ENCODE peak calls at places on chromosomes 16 and 17, in six cellular contexts. One of them, this sample, is unnamed.
A peak's percentile ranks its signal among the peaks of the same experiment; 100 is the strongest.

GRCh38 chr16:89308391-89309333 is 91.2 kb downstream of the ZNF778 start:
- DNase-seq in A549: no peak
- DNase-seq in dorsolateral prefrontal cortex: no peak
- DNase-seq in adrenal gland: no peak
- DNase-seq in fibroblast of lung: no peak
- DNase-seq in HepG2: no peak
- DNase-seq in this sample: no peak

GRCh38 chr16:72921620-72922019 is 126.3 kb downstream of the ZFHX3 start:
- DNase-seq in A549: no peak
- DNase-seq in dorsolateral prefrontal cortex: peak; percentile 32
- DNase-seq in adrenal gland: peak; percentile 82
- DNase-seq in fibroblast of lung: peak; percentile 72
- DNase-seq in HepG2: no peak
- DNase-seq in this sample: no peak

GRCh38 chr17:40018211-40019121 is 3.2 kb downstream of the CSF3 start:
- DNase-seq in A549: no peak
- DNase-seq in dorsolateral prefrontal cortex: no peak
- DNase-seq in adrenal gland: peak; percentile 59
- DNase-seq in fibroblast of lung: peak; percentile 47
- DNase-seq in HepG2: no peak
- DNase-seq in this sample: no peak

GRCh38 chr16:21554795-21555585 is 44.4 kb upstream of the METTL9 start:
- DNase-seq in A549: peak; percentile 74
- DNase-seq in dorsolateral prefrontal cortex: peak; percentile 93
- DNase-seq in adrenal gland: peak; percentile 81
- DNase-seq in fibroblast of lung: peak; percentile 57
- DNase-seq in HepG2: peak; percentile 83
- DNase-seq in this sample: peak; percentile 89

GRCh38 chr17:74288785-74289184 is 14.8 kb downstream of the DNAI2 start:
- DNase-seq in A549: no peak
- DNase-seq in dorsolateral prefrontal cortex: no peak
- DNase-seq in adrenal gland: no peak
- DNase-seq in fibroblast of lung: no peak
- DNase-seq in HepG2: no peak
- DNase-seq in this sample: no peak

GRCh38 chr16:76932541-76933211 is 258.3 kb upstream of the MON1B start:
- DNase-seq in A549: no peak
- DNase-seq in dorsolateral prefrontal cortex: no peak
- DNase-seq in adrenal gland: no peak
- DNase-seq in fibroblast of lung: peak; percentile 57
- DNase-seq in HepG2: no peak
- DNase-seq in this sample: no peak

GRCh38 chr16:89188064-89188441 is 12.3 kb downstream of the SLC22A31 start:
- DNase-seq in A549: no peak
- DNase-seq in dorsolateral prefrontal cortex: no peak
- DNase-seq in adrenal gland: no peak
- DNase-seq in fibroblast of lung: no peak
- DNase-seq in HepG2: no peak
- DNase-seq in this sample: no peak

GRCh38 chr16:27156531-27156930 is 46.8 kb upstream of the KDM8 start:
- DNase-seq in A549: no peak
- DNase-seq in dorsolateral prefrontal cortex: no peak
- DNase-seq in adrenal gland: no peak
- DNase-seq in fibroblast of lung: no peak
- DNase-seq in HepG2: no peak
- DNase-seq in this sample: no peak

GRCh38 chr17:40561871-40562611 is 3.2 kb downstream of the CCR7 start:
- DNase-seq in A549: no peak
- DNase-seq in dorsolateral prefrontal cortex: no peak
- DNase-seq in adrenal gland: no peak
- DNase-seq in fibroblast of lung: no peak
- DNase-seq in HepG2: no peak
- DNase-seq in this sample: no peak

GRCh38 chr16:76942089-76942488 is 248.9 kb upstream of the MON1B start:
- DNase-seq in A549: no peak
- DNase-seq in dorsolateral prefrontal cortex: no peak
- DNase-seq in adrenal gland: no peak
- DNase-seq in fibroblast of lung: no peak
- DNase-seq in HepG2: no peak
- DNase-seq in this sample: no peak

GRCh38 chr17:151886-152859 is 14.8 kb downstream of the SCGB1C2 start:
- DNase-seq in A549: no peak
- DNase-seq in dorsolateral prefrontal cortex: no peak
- DNase-seq in adrenal gland: peak; percentile 39
- DNase-seq in fibroblast of lung: peak; percentile 18
- DNase-seq in HepG2: no peak
- DNase-seq in this sample: no peak

GRCh38 chr17:36149296-36149820 is 27.1 kb downstream of the TBC1D3B start:
- DNase-seq in A549: no peak
- DNase-seq in dorsolateral prefrontal cortex: no peak
- DNase-seq in adrenal gland: peak; percentile 17
- DNase-seq in fibroblast of lung: peak; percentile 68
- DNase-seq in HepG2: no peak
- DNase-seq in this sample: no peak

GRCh38 chr16:29009050-29009837 is 24.4 kb downstream of the LAT start:
- DNase-seq in A549: no peak
- DNase-seq in dorsolateral prefrontal cortex: no peak
- DNase-seq in adrenal gland: no peak
- DNase-seq in fibroblast of lung: no peak
- DNase-seq in HepG2: no peak
- DNase-seq in this sample: no peak

GRCh38 chr17:73624496-73624988 is 19.7 kb downstream of the SDK2 start:
- DNase-seq in A549: no peak
- DNase-seq in dorsolateral prefrontal cortex: no peak
- DNase-seq in adrenal gland: no peak
- DNase-seq in fibroblast of lung: no peak
- DNase-seq in HepG2: no peak
- DNase-seq in this sample: no peak

GRCh38 chr17:10198509-10199249 is at the start of gene GAS7:
- DNase-seq in A549: peak; percentile 61
- DNase-seq in dorsolateral prefrontal cortex: peak; percentile 43
- DNase-seq in adrenal gland: peak; percentile 35
- DNase-seq in fibroblast of lung: peak; percentile 8
- DNase-seq in HepG2: no peak
- DNase-seq in this sample: no peak

GRCh38 chr17:52170963-52171572 is 12.6 kb upstream of the CA10 start:
- DNase-seq in A549: peak; percentile 10
- DNase-seq in dorsolateral prefrontal cortex: no peak
- DNase-seq in adrenal gland: peak; percentile 46
- DNase-seq in fibroblast of lung: no peak
- DNase-seq in HepG2: peak; percentile 13
- DNase-seq in this sample: peak; percentile 45

GRCh38 chr17:3780986-3781385 is 20.0 kb downstream of the ITGAE start:
- DNase-seq in A549: no peak
- DNase-seq in dorsolateral prefrontal cortex: no peak
- DNase-seq in adrenal gland: no peak
- DNase-seq in fibroblast of lung: no peak
- DNase-seq in HepG2: no peak
- DNase-seq in this sample: no peak

GRCh38 chr17:37787055-37787720 is 42.3 kb upstream of the HNF1B start:
- DNase-seq in A549: peak; percentile 95
- DNase-seq in dorsolateral prefrontal cortex: no peak
- DNase-seq in adrenal gland: peak; percentile 68
- DNase-seq in fibroblast of lung: peak; percentile 72
- DNase-seq in HepG2: peak; percentile 86
- DNase-seq in this sample: no peak

GRCh38 chr16:30104492-30104891 is 8.5 kb upstream of the YPEL3 start:
- DNase-seq in A549: no peak
- DNase-seq in dorsolateral prefrontal cortex: no peak
- DNase-seq in adrenal gland: no peak
- DNase-seq in fibroblast of lung: no peak
- DNase-seq in HepG2: no peak
- DNase-seq in this sample: peak; percentile 26

GRCh38 chr17:10888858-10889257 is 51.0 kb upstream of the PIRT start:
- DNase-seq in A549: no peak
- DNase-seq in dorsolateral prefrontal cortex: no peak
- DNase-seq in adrenal gland: no peak
- DNase-seq in fibroblast of lung: no peak
- DNase-seq in HepG2: no peak
- DNase-seq in this sample: no peak

GRCh38 chr16:10729649-10730048 is 14.0 kb upstream of the NUBP1 start:
- DNase-seq in A549: peak; percentile 71
- DNase-seq in dorsolateral prefrontal cortex: no peak
- DNase-seq in adrenal gland: peak; percentile 90
- DNase-seq in fibroblast of lung: peak; percentile 64
- DNase-seq in HepG2: no peak
- DNase-seq in this sample: peak; percentile 78

GRCh38 chr16:28181557-28181914 is 30.2 kb downstream of the XPO6 start:
- DNase-seq in A549: peak; percentile 55
- DNase-seq in dorsolateral prefrontal cortex: no peak
- DNase-seq in adrenal gland: peak; percentile 75
- DNase-seq in fibroblast of lung: peak; percentile 96
- DNase-seq in HepG2: peak; percentile 88
- DNase-seq in this sample: peak; percentile 73

GRCh38 chr17:65228734-65229390 is 91.7 kb downstream of the RGS9 start:
- DNase-seq in A549: no peak
- DNase-seq in dorsolateral prefrontal cortex: no peak
- DNase-seq in adrenal gland: no peak
- DNase-seq in fibroblast of lung: peak; percentile 91
- DNase-seq in HepG2: no peak
- DNase-seq in this sample: no peak
- TF ChIP-seq CTCF in A549: no peak
- TF ChIP-seq CTCF in dorsolateral prefrontal cortex: no peak
- TF ChIP-seq CTCF in adrenal gland: no peak
- TF ChIP-seq CTCF in fibroblast of lung: no peak
- TF ChIP-seq CTCF in HepG2: no peak
- TF ChIP-seq CTCF in this sample: no peak

DNA sequence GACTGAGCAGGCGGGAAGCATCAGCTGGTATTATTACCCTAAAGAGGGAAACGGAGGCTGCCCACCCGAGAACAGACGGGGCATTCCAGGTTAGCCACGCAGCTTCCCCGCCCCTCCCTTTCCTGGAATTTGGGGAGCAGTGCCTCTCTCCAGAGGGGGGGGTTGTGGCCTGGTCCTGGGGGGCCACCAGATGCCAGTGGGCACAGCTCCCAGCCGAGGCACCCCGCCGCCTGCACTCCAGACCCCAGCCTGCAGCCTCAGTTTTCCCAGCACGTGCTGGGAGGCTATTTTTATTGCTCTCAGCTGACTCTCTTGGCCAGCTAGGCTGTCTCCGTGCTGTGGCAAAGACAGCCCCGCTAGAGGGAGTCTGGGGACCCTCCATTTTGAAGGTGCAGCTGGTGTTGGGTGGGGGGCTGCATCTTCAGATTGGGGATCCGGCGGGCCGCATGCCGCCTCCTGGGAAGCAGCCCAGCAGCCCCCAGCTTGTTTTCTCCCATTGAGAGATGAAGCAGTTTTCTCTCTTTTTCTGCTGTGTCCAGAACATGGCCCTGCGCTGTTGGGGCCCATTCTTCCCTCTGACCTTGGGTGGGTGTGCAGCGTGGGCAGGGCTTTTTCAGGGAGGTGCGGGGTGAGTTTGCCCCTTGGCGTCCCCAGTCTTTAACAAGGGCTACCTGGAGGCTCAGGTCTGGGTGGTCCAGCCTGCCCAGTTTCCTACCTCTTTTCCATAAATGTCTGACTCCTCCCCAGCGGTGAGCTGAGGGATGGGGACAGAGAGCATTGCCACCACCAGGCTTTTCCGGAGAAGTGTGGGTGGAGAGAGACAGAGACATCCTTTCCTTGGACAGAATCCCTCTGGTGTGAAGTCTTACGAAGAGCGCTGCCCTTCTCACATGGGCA is 62.5 kb upstream of the GSE1 start:
- DNase-seq in A549: no peak
- DNase-seq in dorsolateral prefrontal cortex: no peak
- DNase-seq in adrenal gland: no peak
- DNase-seq in fibroblast of lung: no peak
- DNase-seq in HepG2: no peak
- DNase-seq in this sample: no peak
- TF ChIP-seq CTCF in A549: no peak
- TF ChIP-seq CTCF in dorsolateral prefrontal cortex: peak; percentile 28
- TF ChIP-seq CTCF in adrenal gland: no peak
- TF ChIP-seq CTCF in fibroblast of lung: peak; percentile 16
- TF ChIP-seq CTCF in HepG2: peak; percentile 37
- TF ChIP-seq CTCF in this sample: no peak

DNA sequence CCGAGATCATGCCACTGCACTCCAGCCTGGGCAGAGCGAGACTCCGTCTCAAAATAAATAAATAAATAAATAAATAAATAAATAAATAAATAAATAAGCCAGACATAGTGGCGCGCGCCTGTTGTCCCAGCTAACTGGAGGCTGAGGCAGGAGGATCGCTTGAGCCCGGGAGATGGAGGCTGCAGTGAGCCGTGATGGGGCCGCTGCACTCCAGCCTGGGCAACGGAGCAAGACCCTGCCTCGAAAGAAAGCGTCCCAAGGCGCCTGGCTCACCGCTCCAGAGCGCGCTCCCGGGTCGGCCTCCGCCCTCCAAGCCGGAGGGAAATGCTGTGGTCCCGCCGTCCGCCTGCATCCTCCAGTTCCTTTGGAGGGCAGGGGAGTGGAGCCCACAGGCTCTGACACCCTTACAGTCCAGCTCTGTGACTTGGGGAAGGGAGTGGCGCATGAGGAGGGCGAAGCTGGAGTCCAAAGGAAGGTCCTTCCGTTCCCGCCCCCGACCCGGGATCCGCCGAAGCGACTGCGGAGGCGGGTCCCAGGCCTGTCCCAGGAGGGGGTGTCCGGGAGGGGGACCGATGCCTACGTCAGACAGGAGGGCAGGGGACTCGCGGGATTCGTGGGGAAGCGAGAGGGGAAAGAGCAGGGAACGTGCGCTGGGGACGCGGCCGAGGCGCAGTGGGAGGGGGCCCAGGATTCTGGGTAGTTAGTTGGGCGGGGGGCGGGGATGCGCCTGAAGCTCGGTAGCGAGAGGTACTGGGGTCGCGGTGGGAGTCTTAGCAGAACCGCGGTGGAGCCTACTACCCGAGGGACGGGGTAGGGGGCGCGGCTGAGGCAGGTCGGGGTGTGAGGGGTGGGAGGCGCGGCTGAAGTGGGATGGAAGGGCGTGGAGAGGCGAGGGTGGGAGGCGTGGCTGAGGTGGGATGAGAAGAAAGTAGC is 8.4 kb upstream of the TRPV2 start:
- DNase-seq in A549: peak; percentile 58
- DNase-seq in dorsolateral prefrontal cortex: no peak
- DNase-seq in adrenal gland: no peak
- DNase-seq in fibroblast of lung: peak; percentile 37
- DNase-seq in HepG2: no peak
- DNase-seq in this sample: no peak
- TF ChIP-seq CTCF in A549: no peak
- TF ChIP-seq CTCF in dorsolateral prefrontal cortex: no peak
- TF ChIP-seq CTCF in adrenal gland: no peak
- TF ChIP-seq CTCF in fibroblast of lung: no peak
- TF ChIP-seq CTCF in HepG2: no peak
- TF ChIP-seq CTCF in this sample: no peak

GRCh38 chr16:3017262-3017805 is 649 bp downstream of the CLDN6 start:
- DNase-seq in A549: no peak
- DNase-seq in dorsolateral prefrontal cortex: no peak
- DNase-seq in adrenal gland: no peak
- DNase-seq in fibroblast of lung: no peak
- DNase-seq in HepG2: no peak
- DNase-seq in this sample: no peak

GRCh38 chr16:3020247-3020603 is at the start of gene TNFRSF12A:
- DNase-seq in A549: peak; percentile 64
- DNase-seq in dorsolateral prefrontal cortex: no peak
- DNase-seq in adrenal gland: peak; percentile 78
- DNase-seq in fibroblast of lung: peak; percentile 72
- DNase-seq in HepG2: peak; percentile 66
- DNase-seq in this sample: peak; percentile 75

GRCh38 chr16:3019594-3020246 is 448 bp upstream of the TNFRSF12A start:
- DNase-seq in A549: no peak
- DNase-seq in dorsolateral prefrontal cortex: no peak
- DNase-seq in adrenal gland: no peak
- DNase-seq in fibroblast of lung: no peak
- DNase-seq in HepG2: no peak
- DNase-seq in this sample: no peak

GRCh38 chr16:3015865-3016521 is 2.0 kb downstream of the CLDN6 start:
- DNase-seq in A549: no peak
- DNase-seq in dorsolateral prefrontal cortex: no peak
- DNase-seq in adrenal gland: no peak
- DNase-seq in fibroblast of lung: no peak
- DNase-seq in HepG2: no peak
- DNase-seq in this sample: no peak

GRCh38 chr16:3017806-3018506 is at the start of gene CLDN6:
- DNase-seq in A549: no peak
- DNase-seq in dorsolateral prefrontal cortex: no peak
- DNase-seq in adrenal gland: no peak
- DNase-seq in fibroblast of lung: no peak
- DNase-seq in HepG2: no peak
- DNase-seq in this sample: no peak
- TF ChIP-seq CTCF in A549: no peak
- TF ChIP-seq CTCF in dorsolateral prefrontal cortex: no peak
- TF ChIP-seq CTCF in adrenal gland: no peak
- TF ChIP-seq CTCF in fibroblast of lung: peak; percentile 23
- TF ChIP-seq CTCF in HepG2: peak; percentile 73
- TF ChIP-seq CTCF in this sample: no peak

This sample was measured in RWPE1.